ENCODE peak calls at places on chromosomes 13 and 19, in ten cellular contexts. N is lower leg skin; S is Peyer's patch; E is activated T-helper 1 cell treated with anti-CD3 and anti-CD28 coated beads, Interleukin-2, amount 50 U/mL, for 16 hours; K is Caco-2; Y is smooth muscle cell of the brain vasculature; G is hepatocyte; A is cardiac muscle cell; M is brain microvascular endothelial cell; X is NCI-H187 treated with DMSO at 0.1 percent for 48 hours. O is an unnamed sample.
A peak's percentile ranks its signal among the peaks of the same experiment; 100 is the strongest.

GRCh38 chr13:114121496-114122466 is 10.6 kb downstream of the RASA3 start:
- DNase-seq in X (no peak), N (no peak), A (no peak), K (peak; percentile 65), M (no peak), Y (no peak), S (no peak), G (no peak), E (no peak), O (no peak)

GRCh38 chr19:8396563-8397203 is 6.5 kb downstream of the RAB11B start:
- DNase-seq in M (peak; percentile 64), G (peak; percentile 64), Y (no peak), A (peak; percentile 70), N (no peak), E (peak; percentile 44), K (peak; percentile 51), S (peak; percentile 76), X (no peak), O (peak; percentile 29)

GRCh38 chr19:58366576-58367430 is 4.3 kb upstream of the ZNF497 start:
- DNase-seq in Y (no peak), E (no peak), A (no peak), G (no peak), N (no peak), X (no peak), S (peak; percentile 36), M (no peak), K (no peak), O (no peak)

GRCh38 chr13:20847298-20847697 is 55.2 kb downstream of the XPO4 start:
- DNase-seq in M (peak; percentile 10), S (no peak), Y (no peak), A (peak; percentile 48), G (no peak), N (no peak), X (no peak), K (no peak), E (no peak), O (no peak)

GRCh38 chr13:94188173-94188869 is 291.2 kb downstream of the DCT start:
- DNase-seq in A (no peak), K (no peak), G (no peak), M (no peak), E (no peak), S (no peak), Y (no peak), N (no peak), X (no peak), O (no peak)

GRCh38 chr13:111614009-111614408 is 293.6 kb downstream of the TEX29 start:
- DNase-seq in M (no peak), K (no peak), E (no peak), X (no peak), Y (no peak), S (no peak), G (no peak), A (no peak), N (peak; percentile 70), O (no peak)

GRCh38 chr13:113845055-113845454 is 18.8 kb downstream of the GAS6 start:
- DNase-seq in A (no peak), E (no peak), S (peak; percentile 70), K (peak; percentile 25), N (no peak), M (no peak), Y (no peak), G (no peak), X (no peak), O (no peak)

GRCh38 chr13:61286148-61286745 is 129.4 kb downstream of the PCDH20 start:
- DNase-seq in M (no peak), K (peak; percentile 51), Y (no peak), G (peak; percentile 30), S (no peak), N (no peak), X (no peak), E (no peak), A (no peak), O (no peak)

GRCh38 chr13:83681547-83681946 is 200.7 kb downstream of the SLITRK1 start:
- DNase-seq in E (no peak), N (no peak), G (no peak), Y (no peak), M (no peak), K (no peak), S (no peak), A (no peak), X (no peak), O (no peak)

GRCh38 chr13:111519041-111519440 is 198.6 kb downstream of the TEX29 start:
- DNase-seq in M (no peak), X (no peak), G (no peak), Y (no peak), S (no peak), E (no peak), N (peak; percentile 76), K (peak; percentile 30), A (no peak), O (no peak)

GRCh38 chr13:23608704-23609413 is 38.6 kb downstream of the TNFRSF19 start:
- DNase-seq in G (no peak), X (no peak), Y (no peak), M (peak; percentile 29), E (no peak), K (no peak), A (peak; percentile 33), S (no peak), N (no peak), O (no peak)

O was measured in GM18507.